ENCODE peak calls at places on chromosome X, in four cellular contexts. X is GM12878, R is K562, P is HL-60. C is an unnamed sample.

GRCh38 chrX:104310657-104311056 is 55.9 kb upstream of the ESX1 start:
- DNase-seq in P (no peak), R (no peak), X (no peak), C (no peak)

GRCh38 chrX:135489542-135489941 is 30.9 kb upstream of the INTS6L start:
- DNase-seq in R (no peak), P (no peak), X (peak), C (peak)

GRCh38 chrX:134932528-134933217 is 58.1 kb upstream of the SMIM10 start:
- DNase-seq in X (no peak), R (no peak), P (no peak), C (no peak)

GRCh38 chrX:122586831-122587230 is 597.2 kb upstream of the GRIA3 start:
- DNase-seq in P (no peak), X (no peak), R (no peak), C (no peak)

GRCh38 chrX:144637731-144638130 is 609.6 kb upstream of the SPANXN1 start:
- DNase-seq in P (no peak), R (no peak), X (no peak), C (no peak)

GRCh38 chrX:134537179-134537945 is 77.4 kb downstream of the HPRT1 start:
- DNase-seq in P (no peak), R (peak), X (no peak), C (no peak)

GRCh38 chrX:18861436-18861950 is 122.4 kb downstream of the PHKA2 start:
- DNase-seq in R (no peak), X (no peak), P (no peak), C (no peak)

GRCh38 chrX:24341795-24342194 is 18.6 kb upstream of the SUPT20HL1 start:
- DNase-seq in R (no peak), X (no peak), P (no peak), C (no peak)

GRCh38 chrX:153646620-153647373 is at the start of gene DUSP9:
- DNase-seq in X (no peak), P (no peak), R (peak), C (no peak)

GRCh38 chrX:138756234-138756633 is 44.7 kb upstream of the FGF13 start:
- DNase-seq in R (no peak), P (no peak), X (no peak), C (no peak)

GRCh38 chrX:34555481-34555880 is 101.6 kb downstream of the TMEM47 start:
- DNase-seq in P (no peak), R (no peak), X (no peak), C (no peak)

GRCh38 chrX:27336466-27337091 is 126.6 kb downstream of the PPP4R3C start:
- DNase-seq in X (no peak), R (peak), P (peak), C (peak)

GRCh38 chrX:111447298-111447697 is 35.3 kb upstream of the DCX start:
- DNase-seq in R (peak), P (peak), X (no peak), C (no peak)

GRCh38 chrX:73855546-73855945 is 292.5 kb downstream of the CHIC1 start:
- DNase-seq in P (peak), R (peak), X (peak), C (no peak)

GRCh38 chrX:100895365-100896075 is 21.4 kb upstream of the NOX1 start:
- DNase-seq in R (no peak), P (no peak), X (no peak), C (no peak)

GRCh38 chrX:104435249-104435648 is 130.8 kb upstream of the IL1RAPL2 start:
- DNase-seq in P (no peak), X (no peak), R (no peak), C (no peak)

GRCh38 chrX:74493806-74494205 is 72.5 kb downstream of the SLC16A2 start:
- DNase-seq in R (no peak), X (no peak), P (no peak), C (no peak)

GRCh38 chrX:33434256-33435092 is 223.1 kb upstream of the DMD start:
- DNase-seq in P (peak), X (no peak), R (peak), C (peak)

GRCh38 chrX:82232679-82233078 is 1030.8 kb downstream of the SH3BGRL start:
- DNase-seq in X (no peak), P (no peak), R (no peak), C (no peak)

GRCh38 chrX:11239230-11239629 is 54.0 kb upstream of the AMELX start:
- DNase-seq in P (no peak), R (no peak), X (peak), C (no peak)

GRCh38 chrX:136336623-136337022 is 35.9 kb downstream of the ADGRG4 start:
- DNase-seq in X (no peak), P (no peak), R (no peak), C (no peak)

GRCh38 chrX:17553451-17553850 is 178.5 kb downstream of the NHS start:
- DNase-seq in X (no peak), R (no peak), P (no peak), C (no peak)

GRCh38 chrX:41384041-41384705 is 50.2 kb downstream of the DDX3X start:
- DNase-seq in P (peak), R (peak), X (no peak), C (no peak)

GRCh38 chrX:65755786-65756185 is 88.3 kb downstream of the MSN start:
- DNase-seq in P (peak), X (no peak), R (no peak), C (no peak)

GRCh38 chrX:110180176-110180927 is 137.5 kb downstream of the AMMECR1 start:
- DNase-seq in R (no peak), X (no peak), P (no peak), C (no peak)

GRCh38 chrX:11381464-11381863 is 88.3 kb downstream of the AMELX start:
- DNase-seq in X (peak), R (peak), P (peak), C (no peak)

GRCh38 chrX:62931625-62932024 is 419.5 kb downstream of the SPIN4 start:
- DNase-seq in X (no peak), R (no peak), P (no peak), C (no peak)

GRCh38 chrX:40406330-40406859 is 174.4 kb upstream of the ATP6AP2 start:
- DNase-seq in P (peak), X (no peak), R (no peak), C (no peak)

GRCh38 chrX:154373340-154374306 is 811 bp downstream of the FLNA start:
- DNase-seq in R (no peak), X (peak), P (peak), C (no peak)

GRCh38 chrX:153445856-153446635 is at the start of gene TREX2:
- DNase-seq in X (no peak), R (no peak), P (no peak), C (no peak)

GRCh38 chrX:55161581-55161980 is 58.6 kb upstream of the PAGE5 start:
- DNase-seq in R (no peak), X (no peak), P (no peak), C (no peak)

GRCh38 chrX:1657367-1658082 is 42.7 kb downstream of the ASMT start:
- DNase-seq in X (peak), R (no peak), P (peak), C (no peak)

GRCh38 chrX:45006002-45006800 is 133.2 kb downstream of the KDM6A start:
- DNase-seq in X (no peak), R (no peak), P (no peak), C (no peak)

GRCh38 chrX:150873616-150874015 is 24.9 kb downstream of the CD99L2 start:
- DNase-seq in R (no peak), P (no peak), X (no peak), C (no peak)

DNA sequence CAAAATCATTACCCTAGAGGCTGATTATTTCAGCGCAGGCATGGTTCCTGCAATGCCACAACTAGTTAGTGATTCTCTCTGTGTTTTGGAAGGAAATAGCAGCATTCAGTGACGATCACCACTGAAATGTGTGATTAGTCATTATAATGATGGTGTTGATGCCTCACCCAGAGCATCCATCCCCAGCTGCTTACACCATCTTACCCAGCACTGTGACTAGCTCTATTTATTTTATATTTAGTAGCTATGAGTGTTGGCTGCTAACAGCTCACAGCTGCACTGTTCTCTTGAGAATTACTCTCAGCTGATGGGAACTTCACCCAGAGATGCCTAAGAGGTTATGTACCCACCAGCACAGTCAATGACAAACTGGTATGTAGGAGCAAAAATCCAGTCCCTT is 60.5 kb upstream of the TSPAN7 start:
- DNase-seq in R (no peak), X (no peak), P (no peak), C (no peak)
- TF ChIP-seq SPI1 in R (no peak), X (no peak), P (no peak), C (no peak)

GRCh38 chrX:113920661-113921060 is 663.2 kb upstream of the HTR2C start:
- DNase-seq in P (no peak), R (no peak), X (no peak), C (no peak)
- TF ChIP-seq POLR2AphosphoS5 in P (no peak), R (no peak), X (no peak), C (no peak)

DNA sequence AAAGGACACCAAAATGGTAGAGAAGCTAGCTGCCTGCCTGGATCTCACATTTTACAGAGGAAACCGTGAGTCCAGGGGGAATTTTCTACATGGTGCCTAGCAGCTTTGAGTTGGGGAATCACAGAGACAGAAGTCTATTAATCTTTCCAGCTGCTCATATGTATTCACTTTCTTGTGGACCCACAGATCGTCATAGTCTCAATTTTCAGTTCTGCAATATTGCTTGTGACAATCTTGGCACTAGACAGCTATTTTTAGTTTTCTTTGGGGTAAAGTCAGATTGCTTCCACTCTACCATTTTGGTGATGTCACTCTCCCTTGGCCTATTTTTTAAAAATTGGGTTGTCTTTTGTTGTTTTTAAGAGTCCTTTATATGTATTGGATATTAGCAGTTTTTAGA is 233.4 kb upstream of the STK26 start:
- DNase-seq in P (no peak), R (no peak), X (no peak), C (no peak)
- TF ChIP-seq SPI1 in P (no peak), R (no peak), X (peak), C (peak)

GRCh38 chrX:21974011-21974385 is 33.5 kb downstream of the SMS start:
- DNase-seq in R (no peak), X (peak), P (no peak), C (no peak)
- TF ChIP-seq POLR2AphosphoS5 in R (no peak), X (no peak), P (no peak), C (no peak)